ENCODE peak calls at places on chromosomes 13 and 19, in eight cellular contexts. One of them, this sample, is unnamed.

GRCh38 chr13:59837101-59837500 is 326.6 kb downstream of the DIAPH3 start:
- DNase-seq in astrocyte: no peak
- DNase-seq in K562: no peak
- DNase-seq in A673: peak
- DNase-seq in mesothelial cell of epicardium: no peak
- DNase-seq in GM10248: no peak
- DNase-seq in heart left ventricle: no peak
- DNase-seq in cardiac fibroblast: no peak
- DNase-seq in this sample: no peak

GRCh38 chr13:109131698-109132257 is 502.4 kb downstream of the MYO16 start:
- DNase-seq in K562: no peak
- DNase-seq in heart left ventricle: peak
- DNase-seq in A673: peak
- DNase-seq in astrocyte: peak
- DNase-seq in cardiac fibroblast: peak
- DNase-seq in GM10248: peak
- DNase-seq in mesothelial cell of epicardium: no peak
- DNase-seq in this sample: no peak

GRCh38 chr19:1699998-1700732 is 47.8 kb upstream of the TCF3 start:
- DNase-seq in GM10248: no peak
- DNase-seq in K562: no peak
- DNase-seq in cardiac fibroblast: no peak
- DNase-seq in mesothelial cell of epicardium: no peak
- DNase-seq in astrocyte: no peak
- DNase-seq in A673: no peak
- DNase-seq in heart left ventricle: no peak
- DNase-seq in this sample: no peak

GRCh38 chr13:113140677-113141590 is 17.5 kb upstream of the PROZ start:
- DNase-seq in heart left ventricle: no peak
- DNase-seq in cardiac fibroblast: no peak
- DNase-seq in K562: no peak
- DNase-seq in A673: no peak
- DNase-seq in GM10248: no peak
- DNase-seq in astrocyte: no peak
- DNase-seq in mesothelial cell of epicardium: no peak
- DNase-seq in this sample: no peak

GRCh38 chr19:10086032-10086903 is at the start of gene SHFL:
- DNase-seq in mesothelial cell of epicardium: peak
- DNase-seq in cardiac fibroblast: peak
- DNase-seq in GM10248: peak
- DNase-seq in astrocyte: peak
- DNase-seq in A673: peak
- DNase-seq in heart left ventricle: peak
- DNase-seq in K562: peak
- DNase-seq in this sample: peak

GRCh38 chr19:50244695-50245094 is 41.3 kb downstream of the MYH14 start:
- DNase-seq in K562: no peak
- DNase-seq in heart left ventricle: no peak
- DNase-seq in astrocyte: no peak
- DNase-seq in A673: peak
- DNase-seq in mesothelial cell of epicardium: no peak
- DNase-seq in GM10248: no peak
- DNase-seq in cardiac fibroblast: no peak
- DNase-seq in this sample: no peak

GRCh38 chr19:6239871-6240676 is 39.7 kb downstream of the MLLT1 start:
- DNase-seq in K562: peak
- DNase-seq in mesothelial cell of epicardium: peak
- DNase-seq in GM10248: no peak
- DNase-seq in astrocyte: no peak
- DNase-seq in heart left ventricle: no peak
- DNase-seq in A673: no peak
- DNase-seq in cardiac fibroblast: no peak
- DNase-seq in this sample: no peak

GRCh38 chr13:41502021-41502420 is 44.7 kb downstream of the RGCC start:
- DNase-seq in heart left ventricle: no peak
- DNase-seq in A673: no peak
- DNase-seq in cardiac fibroblast: no peak
- DNase-seq in mesothelial cell of epicardium: no peak
- DNase-seq in K562: no peak
- DNase-seq in astrocyte: no peak
- DNase-seq in GM10248: no peak
- DNase-seq in this sample: no peak

GRCh38 chr19:38389957-38390924 is 1.7 kb downstream of the SPRED3 start:
- DNase-seq in GM10248: no peak
- DNase-seq in mesothelial cell of epicardium: no peak
- DNase-seq in A673: no peak
- DNase-seq in astrocyte: no peak
- DNase-seq in heart left ventricle: no peak
- DNase-seq in cardiac fibroblast: no peak
- DNase-seq in K562: no peak
- DNase-seq in this sample: no peak

DNA sequence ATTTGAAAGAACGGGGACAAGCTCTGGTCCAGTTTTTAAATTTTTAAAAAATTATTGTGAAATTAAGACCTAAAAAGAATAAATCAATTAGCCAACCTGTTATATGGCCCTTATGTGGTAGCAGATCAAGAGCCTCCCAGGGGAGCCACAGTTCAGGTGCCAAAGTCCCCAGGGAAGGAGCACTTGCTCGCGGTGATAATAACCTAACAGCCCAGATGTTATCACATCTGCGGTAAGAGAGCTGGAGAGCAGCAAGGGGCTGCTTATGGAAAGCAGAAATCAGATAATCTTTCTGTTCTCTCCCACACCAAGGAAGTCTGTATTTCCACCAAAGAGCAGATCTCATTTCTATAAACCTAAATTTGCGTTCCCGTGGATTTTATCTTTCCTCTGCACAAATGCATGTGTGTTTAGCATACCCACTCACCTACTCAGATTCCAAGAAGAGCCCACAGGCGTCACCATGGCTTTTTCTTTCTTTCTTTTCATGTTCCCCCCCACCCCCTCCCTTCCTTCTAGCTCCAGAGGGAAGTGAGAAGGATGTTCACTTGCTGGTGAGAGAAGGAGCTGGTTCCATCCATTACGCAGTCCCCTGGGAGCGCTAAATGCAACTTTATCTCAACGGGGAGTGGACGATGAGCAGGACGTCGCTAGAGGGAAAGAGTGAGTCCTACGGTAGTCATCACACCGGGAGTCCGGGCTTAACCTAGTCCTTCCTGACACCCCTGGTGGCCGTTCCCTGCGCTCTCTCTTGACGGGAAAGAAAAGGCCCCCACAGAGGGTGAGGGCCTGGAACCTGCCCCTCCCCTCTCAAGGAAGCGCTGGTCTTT is 1.6 kb upstream of the POU4F1 start:
- DNase-seq in mesothelial cell of epicardium: no peak
- DNase-seq in A673: peak
- DNase-seq in K562: peak
- DNase-seq in astrocyte: no peak
- DNase-seq in heart left ventricle: no peak
- DNase-seq in GM10248: no peak
- DNase-seq in cardiac fibroblast: no peak
- DNase-seq in this sample: no peak
- TF ChIP-seq CTCF in mesothelial cell of epicardium: no peak
- TF ChIP-seq CTCF in A673: no peak
- TF ChIP-seq CTCF in K562: peak
- TF ChIP-seq CTCF in astrocyte: no peak
- TF ChIP-seq CTCF in heart left ventricle: no peak
- TF ChIP-seq CTCF in GM10248: no peak
- TF ChIP-seq CTCF in cardiac fibroblast: no peak
- TF ChIP-seq CTCF in this sample: no peak

DNA sequence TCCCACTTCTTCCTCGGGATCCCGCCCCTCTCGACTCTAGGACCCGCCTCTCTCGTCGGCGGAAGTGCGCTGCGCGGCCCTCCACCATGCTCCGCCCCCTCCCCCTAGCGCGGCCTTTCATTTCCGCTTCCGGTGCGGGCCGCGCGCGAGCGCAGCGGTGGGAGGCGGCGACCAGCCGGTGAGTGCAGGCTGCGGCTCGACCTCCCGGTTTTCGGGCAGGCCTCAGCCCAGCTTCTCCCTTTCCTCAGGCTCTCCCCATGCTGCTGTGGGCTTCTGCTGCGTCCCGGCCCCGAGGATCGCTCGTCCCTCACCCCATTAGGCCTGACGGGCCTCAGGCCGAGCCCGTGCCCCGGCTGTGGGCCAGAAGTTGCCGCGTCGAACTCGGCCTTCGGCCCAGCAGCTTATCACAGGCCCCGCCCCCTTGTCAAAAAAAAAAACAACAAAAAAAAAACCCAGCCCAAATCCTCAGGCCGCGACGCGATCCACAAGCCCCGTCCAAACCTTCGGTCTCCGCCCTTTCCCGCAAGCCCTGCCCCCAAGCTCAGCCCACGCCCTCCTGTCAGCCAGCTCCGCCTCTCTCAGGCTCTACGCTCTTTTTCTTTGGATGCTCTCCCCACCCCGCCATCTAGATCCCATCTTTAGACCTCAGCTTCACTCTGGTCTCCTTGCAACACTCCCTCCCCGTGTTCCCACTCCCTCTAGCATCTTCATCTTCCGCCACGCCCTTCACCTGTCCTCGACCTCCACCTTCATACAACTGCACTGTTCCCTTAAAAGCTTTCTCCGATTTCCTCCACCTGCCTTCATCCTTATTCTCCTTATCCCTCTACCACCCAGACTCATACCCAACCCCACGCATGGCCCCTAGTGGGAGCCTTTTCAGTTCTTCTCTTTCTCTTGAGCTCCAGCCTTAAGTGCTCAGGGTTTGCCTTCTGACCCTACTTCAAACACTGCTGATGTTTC is at the start of gene CLASRP:
- DNase-seq in A673: peak
- DNase-seq in cardiac fibroblast: peak
- DNase-seq in mesothelial cell of epicardium: peak
- DNase-seq in heart left ventricle: peak
- DNase-seq in astrocyte: peak
- DNase-seq in GM10248: peak
- DNase-seq in K562: peak
- DNase-seq in this sample: peak
- TF ChIP-seq CTCF in A673: no peak
- TF ChIP-seq CTCF in cardiac fibroblast: no peak
- TF ChIP-seq CTCF in mesothelial cell of epicardium: no peak
- TF ChIP-seq CTCF in heart left ventricle: no peak
- TF ChIP-seq CTCF in astrocyte: no peak
- TF ChIP-seq CTCF in GM10248: no peak
- TF ChIP-seq CTCF in K562: no peak
- TF ChIP-seq CTCF in this sample: no peak

DNA sequence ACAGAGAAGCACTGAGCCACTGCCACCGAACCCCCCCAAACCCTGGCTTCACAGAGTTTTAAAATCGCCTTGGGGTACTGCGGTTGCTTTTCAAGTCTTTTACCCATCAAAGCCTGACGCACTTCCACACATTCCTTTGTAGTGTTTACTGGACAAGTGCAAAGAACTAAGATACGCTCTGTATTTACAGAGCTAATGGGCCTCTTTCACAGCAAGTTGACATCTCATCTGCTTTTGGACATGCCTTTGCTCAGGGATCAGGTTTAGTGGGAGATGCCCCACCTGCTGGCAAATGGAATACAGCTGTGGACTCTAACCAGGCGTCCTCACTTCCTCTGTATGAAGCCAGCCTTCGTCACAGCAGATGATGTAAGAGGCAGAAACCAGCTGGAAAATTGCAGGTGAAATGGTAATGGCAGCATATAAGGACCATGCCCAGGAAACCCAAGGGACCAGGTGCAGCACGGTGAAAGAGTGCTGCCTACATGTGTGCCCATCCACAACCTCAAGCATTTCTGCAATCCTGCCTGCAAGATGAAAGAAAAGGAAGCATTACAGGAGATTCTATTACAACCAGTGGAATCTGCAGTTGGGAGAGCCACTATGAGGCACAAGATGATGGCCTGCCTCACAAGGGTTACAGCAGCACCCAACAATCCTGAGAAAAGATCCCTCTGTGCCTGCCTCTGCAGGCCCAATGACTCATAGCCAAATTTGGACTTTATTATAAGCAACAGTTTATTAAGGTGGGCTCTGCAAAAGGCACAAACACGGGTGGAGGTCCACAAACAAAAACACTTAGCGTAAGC is 34.7 kb downstream of the BRD4 start:
- DNase-seq in A673: peak
- DNase-seq in heart left ventricle: no peak
- DNase-seq in GM10248: no peak
- DNase-seq in cardiac fibroblast: peak
- DNase-seq in astrocyte: peak
- DNase-seq in mesothelial cell of epicardium: no peak
- DNase-seq in K562: no peak
- DNase-seq in this sample: peak
- TF ChIP-seq CTCF in A673: peak
- TF ChIP-seq CTCF in heart left ventricle: no peak
- TF ChIP-seq CTCF in GM10248: no peak
- TF ChIP-seq CTCF in cardiac fibroblast: peak
- TF ChIP-seq CTCF in astrocyte: no peak
- TF ChIP-seq CTCF in mesothelial cell of epicardium: no peak
- TF ChIP-seq CTCF in K562: no peak
- TF ChIP-seq CTCF in this sample: no peak

DNA sequence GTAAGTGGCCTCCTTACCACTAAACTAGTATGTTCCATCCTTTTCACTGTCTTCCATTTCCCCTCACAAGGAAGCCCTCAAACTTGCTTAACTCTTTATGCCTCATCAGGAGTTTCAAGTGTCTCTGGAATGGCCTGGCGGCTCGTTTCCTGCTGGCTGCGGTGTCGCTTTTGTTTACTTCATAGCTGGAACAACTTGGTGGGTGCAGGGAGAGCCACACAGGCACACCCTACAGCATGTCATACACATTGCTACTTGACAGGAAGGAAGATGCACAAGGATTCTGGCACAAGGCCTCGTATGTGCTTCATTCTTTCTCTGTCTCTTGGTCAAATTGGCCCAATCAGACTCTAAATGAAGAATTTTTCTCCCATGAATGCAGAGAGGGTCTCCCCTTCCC is 488.3 kb downstream of the FOXO1 start:
- DNase-seq in mesothelial cell of epicardium: no peak
- DNase-seq in K562: no peak
- DNase-seq in astrocyte: no peak
- DNase-seq in GM10248: no peak
- DNase-seq in heart left ventricle: no peak
- DNase-seq in A673: no peak
- DNase-seq in cardiac fibroblast: no peak
- DNase-seq in this sample: no peak
- TF ChIP-seq CTCF in mesothelial cell of epicardium: no peak
- TF ChIP-seq CTCF in K562: no peak
- TF ChIP-seq CTCF in astrocyte: no peak
- TF ChIP-seq CTCF in GM10248: no peak
- TF ChIP-seq CTCF in heart left ventricle: no peak
- TF ChIP-seq CTCF in A673: no peak
- TF ChIP-seq CTCF in cardiac fibroblast: no peak
- TF ChIP-seq CTCF in this sample: no peak